ENCODE peak calls at places on chromosomes 12 and 14, in eight cellular contexts. N, G, H, K, W, Y, X and P are unnamed samples.

GRCh38 chr12:130555628-130556485 is 160.2 kb downstream of the RIMBP2 start:
- DNase-seq in N (no peak), G (no peak), H (no peak), K (peak), W (no peak), Y (no peak), X (no peak), P (no peak)

GRCh38 chr14:105064721-105065143 is 498 bp downstream of the GPR132 start:
- DNase-seq in N (no peak), G (no peak), H (no peak), K (no peak), W (no peak), Y (peak), X (no peak), P (no peak)

GRCh38 chr12:108332791-108333382 is 6.2 kb downstream of the CMKLR1 start:
- DNase-seq in N (no peak), G (no peak), H (no peak), K (no peak), W (no peak), Y (no peak), X (no peak), P (no peak)

GRCh38 chr14:22614240-22614799 is 16.2 kb downstream of the ABHD4 start:
- DNase-seq in N (no peak), G (no peak), H (no peak), K (no peak), W (no peak), Y (no peak), X (no peak), P (peak)

GRCh38 chr12:101875112-101875961 is 2.0 kb upstream of the DRAM1 start:
- DNase-seq in N (no peak), G (no peak), H (no peak), K (no peak), W (no peak), Y (no peak), X (no peak), P (no peak)

GRCh38 chr12:7608184-7608911 is 57.4 kb downstream of the APOBEC1 start:
- DNase-seq in N (no peak), G (no peak), H (no peak), K (no peak), W (no peak), Y (no peak), X (no peak), P (no peak)

GRCh38 chr12:27333311-27334009 is 824 bp downstream of the BMAL2 start:
- DNase-seq in N (no peak), G (peak), H (no peak), K (peak), W (peak), Y (peak), X (peak), P (peak)

GRCh38 chr12:57775563-57776246 is 3.3 kb downstream of the EEF1AKMT3 start:
- DNase-seq in N (no peak), G (no peak), H (no peak), K (no peak), W (no peak), Y (no peak), X (no peak), P (no peak)

GRCh38 chr14:22801716-22802115 is 13.5 kb downstream of the SLC7A7 start:
- DNase-seq in N (no peak), G (no peak), H (no peak), K (no peak), W (no peak), Y (no peak), X (no peak), P (no peak)

GRCh38 chr12:107584523-107584922 is 101.1 kb upstream of the PWP1 start:
- DNase-seq in N (no peak), G (no peak), H (peak), K (peak), W (no peak), Y (no peak), X (no peak), P (no peak)

GRCh38 chr14:58815046-58815701 is 177.4 kb downstream of the DACT1 start:
- DNase-seq in N (no peak), G (no peak), H (no peak), K (no peak), W (no peak), Y (no peak), X (no peak), P (no peak)

GRCh38 chr14:52619692-52620091 is 67.1 kb downstream of the GPR137C start:
- DNase-seq in N (no peak), G (no peak), H (no peak), K (no peak), W (no peak), Y (no peak), X (no peak), P (no peak)